ENCODE peak calls at places on chromosomes 1 and 21, in seven cellular contexts. V is M059J, I is neural crest cell, R is G401, W is right lobe of liver, H is WTC11, Q is HEK293T. M is an unnamed sample.

GRCh38 chr1:87718241-87718950 is 389.7 kb downstream of the LMO4 start:
- DNase-seq in V (peak), I (no peak), R (no peak), W (no peak), H (no peak), Q (peak), M (no peak)

GRCh38 chr21:36643374-36644250 is 55.3 kb upstream of the SIM2 start:
- DNase-seq in V (no peak), I (no peak), R (no peak), W (no peak), H (no peak), Q (no peak), M (no peak)

GRCh38 chr1:27785763-27786162 is 12.7 kb downstream of the STX12 start:
- DNase-seq in V (peak), I (no peak), R (no peak), W (no peak), H (no peak), Q (no peak), M (no peak)

GRCh38 chr1:76203132-76203531 is 128.6 kb downstream of the ST6GALNAC3 start:
- DNase-seq in V (no peak), I (no peak), R (no peak), W (no peak), H (no peak), Q (peak), M (no peak)

GRCh38 chr1:62285440-62285839 is 33.8 kb downstream of the KANK4 start:
- DNase-seq in V (no peak), I (no peak), R (no peak), W (no peak), H (no peak), Q (no peak), M (no peak)

GRCh38 chr1:46446646-46447498 is 42.8 kb upstream of the DMBX1 start:
- DNase-seq in V (peak), I (peak), R (peak), W (peak), H (peak), Q (peak), M (peak)

GRCh38 chr1:1947493-1947892 is 28.4 kb upstream of the TMEM52 start:
- DNase-seq in V (no peak), I (no peak), R (peak), W (peak), H (no peak), Q (no peak), M (no peak)

GRCh38 chr1:158371188-158371953 is 17.7 kb downstream of the CD1E start:
- DNase-seq in V (no peak), I (no peak), R (no peak), W (no peak), H (no peak), Q (no peak), M (no peak)

GRCh38 chr1:32273389-32274208 is 18.3 kb upstream of the HDAC1 start:
- DNase-seq in V (peak), I (no peak), R (no peak), W (no peak), H (peak), Q (no peak), M (no peak)

GRCh38 chr1:67803380-67804279 is 29.6 kb downstream of the GNG12 start:
- DNase-seq in V (peak), I (no peak), R (no peak), W (no peak), H (no peak), Q (no peak), M (no peak)

GRCh38 chr1:88801575-88802208 is 89.7 kb downstream of the GTF2B start:
- DNase-seq in V (peak), I (no peak), R (no peak), W (no peak), H (no peak), Q (no peak), M (peak)

GRCh38 chr1:28537457-28538199 is 15.3 kb upstream of the TRNAU1AP start:
- DNase-seq in V (no peak), I (no peak), R (no peak), W (no peak), H (no peak), Q (no peak), M (no peak)

GRCh38 chr1:205523891-205524793 is 19.7 kb downstream of the CDK18 start:
- DNase-seq in V (peak), I (peak), R (peak), W (peak), H (peak), Q (peak), M (peak)